ENCODE peak calls at places on chromosomes 1 and 21, in four cellular contexts. One of them, this sample, is unnamed.

GRCh38 chr1:47582891-47583608 is 145.2 kb downstream of the FOXD2 start:
- DNase-seq in dorsolateral prefrontal cortex: no peak
- DNase-seq in BE2C: no peak
- DNase-seq in ovary: no peak
- DNase-seq in this sample: no peak

GRCh38 chr1:222466150-222466865 is 81.6 kb downstream of the HHIPL2 start:
- DNase-seq in dorsolateral prefrontal cortex: no peak
- DNase-seq in BE2C: no peak
- DNase-seq in ovary: no peak
- DNase-seq in this sample: no peak

GRCh38 chr1:30313584-30313983 is 409.8 kb downstream of the MATN1 start:
- DNase-seq in ovary: no peak
- DNase-seq in dorsolateral prefrontal cortex: no peak
- DNase-seq in BE2C: no peak
- DNase-seq in this sample: no peak

GRCh38 chr21:41183575-41183974 is 15.6 kb downstream of the BACE2 start:
- DNase-seq in dorsolateral prefrontal cortex: no peak
- DNase-seq in ovary: no peak
- DNase-seq in BE2C: no peak
- DNase-seq in this sample: no peak

GRCh38 chr1:41454406-41454805 is 30.1 kb downstream of the EDN2 start:
- DNase-seq in ovary: no peak
- DNase-seq in BE2C: no peak
- DNase-seq in dorsolateral prefrontal cortex: peak; percentile 82
- DNase-seq in this sample: no peak

GRCh38 chr1:33244143-33244808 is 12.0 kb upstream of the ZNF362 start:
- DNase-seq in ovary: no peak
- DNase-seq in BE2C: no peak
- DNase-seq in dorsolateral prefrontal cortex: no peak
- DNase-seq in this sample: no peak

GRCh38 chr1:194829492-194829891 is 1643.1 kb upstream of the B3GALT2 start:
- DNase-seq in dorsolateral prefrontal cortex: no peak
- DNase-seq in ovary: no peak
- DNase-seq in BE2C: no peak
- DNase-seq in this sample: no peak

GRCh38 chr1:12230549-12231275 is 882 bp downstream of the VPS13D start:
- DNase-seq in dorsolateral prefrontal cortex: no peak
- DNase-seq in ovary: peak; percentile 50
- DNase-seq in BE2C: no peak
- DNase-seq in this sample: no peak

GRCh38 chr1:205532026-205532891 is 27.8 kb downstream of the CDK18 start:
- DNase-seq in ovary: no peak
- DNase-seq in BE2C: no peak
- DNase-seq in dorsolateral prefrontal cortex: no peak
- DNase-seq in this sample: no peak

GRCh38 chr1:245091818-245092637 is 62.8 kb upstream of the KIF26B start:
- DNase-seq in BE2C: peak; percentile 85
- DNase-seq in ovary: peak; percentile 30
- DNase-seq in dorsolateral prefrontal cortex: no peak
- DNase-seq in this sample: no peak

GRCh38 chr1:29457496-29458368 is 221.4 kb downstream of the PTPRU start:
- DNase-seq in BE2C: no peak
- DNase-seq in dorsolateral prefrontal cortex: no peak
- DNase-seq in ovary: no peak
- DNase-seq in this sample: no peak

GRCh38 chr1:150957666-150958065 is 17.0 kb downstream of the CERS2 start:
- DNase-seq in BE2C: no peak
- DNase-seq in dorsolateral prefrontal cortex: peak; percentile 22
- DNase-seq in ovary: no peak
- DNase-seq in this sample: no peak

GRCh38 chr1:174954686-174955669 is 44.8 kb upstream of the CACYBP start:
- DNase-seq in BE2C: no peak
- DNase-seq in ovary: no peak
- DNase-seq in dorsolateral prefrontal cortex: no peak
- DNase-seq in this sample: no peak

GRCh38 chr1:230456478-230456877 is 30.3 kb upstream of the PGBD5 start:
- DNase-seq in BE2C: no peak
- DNase-seq in ovary: no peak
- DNase-seq in dorsolateral prefrontal cortex: no peak
- DNase-seq in this sample: no peak

GRCh38 chr1:6130036-6130435 is 50.1 kb downstream of the CHD5 start:
- DNase-seq in dorsolateral prefrontal cortex: peak; percentile 30
- DNase-seq in BE2C: no peak
- DNase-seq in ovary: no peak
- DNase-seq in this sample: no peak

GRCh38 chr1:181898773-181899172 is 162.7 kb downstream of the ZNF648 start:
- DNase-seq in BE2C: no peak
- DNase-seq in dorsolateral prefrontal cortex: no peak
- DNase-seq in ovary: no peak
- DNase-seq in this sample: no peak

GRCh38 chr1:162498442-162498785 is 796 bp downstream of the UHMK1 start:
- DNase-seq in ovary: no peak
- DNase-seq in BE2C: no peak
- DNase-seq in dorsolateral prefrontal cortex: no peak
- DNase-seq in this sample: no peak

GRCh38 chr1:201697174-201697573 is 131.8 kb upstream of the IPO9 start:
- DNase-seq in BE2C: no peak
- DNase-seq in ovary: no peak
- DNase-seq in dorsolateral prefrontal cortex: no peak
- DNase-seq in this sample: no peak

GRCh38 chr1:72000809-72001208 is 281.5 kb downstream of the NEGR1 start:
- DNase-seq in ovary: no peak
- DNase-seq in BE2C: no peak
- DNase-seq in dorsolateral prefrontal cortex: no peak
- DNase-seq in this sample: no peak

GRCh38 chr1:3498986-3499385 is 44.5 kb downstream of the ARHGEF16 start:
- DNase-seq in ovary: no peak
- DNase-seq in dorsolateral prefrontal cortex: no peak
- DNase-seq in BE2C: no peak
- DNase-seq in this sample: no peak

GRCh38 chr1:198096390-198096789 is 60.4 kb upstream of the NEK7 start:
- DNase-seq in BE2C: no peak
- DNase-seq in ovary: no peak
- DNase-seq in dorsolateral prefrontal cortex: no peak
- DNase-seq in this sample: no peak

GRCh38 chr21:38768385-38769071 is 37.2 kb upstream of the ETS2 start:
- DNase-seq in dorsolateral prefrontal cortex: no peak
- DNase-seq in BE2C: no peak
- DNase-seq in ovary: no peak
- DNase-seq in this sample: no peak

GRCh38 chr1:58979085-58979484 is 195.2 kb upstream of the JUN start:
- DNase-seq in ovary: no peak
- DNase-seq in dorsolateral prefrontal cortex: no peak
- DNase-seq in BE2C: no peak
- DNase-seq in this sample: no peak

GRCh38 chr1:243542726-243543415 is 287.0 kb downstream of the SDCCAG8 start:
- DNase-seq in BE2C: no peak
- DNase-seq in dorsolateral prefrontal cortex: no peak
- DNase-seq in ovary: no peak
- DNase-seq in this sample: no peak

GRCh38 chr1:205306929-205307566 is 14.5 kb downstream of the NUAK2 start:
- DNase-seq in BE2C: no peak
- DNase-seq in ovary: no peak
- DNase-seq in dorsolateral prefrontal cortex: no peak
- DNase-seq in this sample: no peak

GRCh38 chr1:110559157-110559556 is 40.2 kb upstream of the KCNA10 start:
- DNase-seq in BE2C: no peak
- DNase-seq in ovary: no peak
- DNase-seq in dorsolateral prefrontal cortex: no peak
- DNase-seq in this sample: no peak

GRCh38 chr1:43549921-43550597 is 19.4 kb downstream of the PTPRF start:
- DNase-seq in BE2C: no peak
- DNase-seq in ovary: peak; percentile 82
- DNase-seq in dorsolateral prefrontal cortex: no peak
- DNase-seq in this sample: no peak

GRCh38 chr1:186849271-186849671 is 20.5 kb downstream of the PLA2G4A start:
- DNase-seq in ovary: no peak
- DNase-seq in BE2C: no peak
- DNase-seq in dorsolateral prefrontal cortex: no peak
- DNase-seq in this sample: no peak

GRCh38 chr1:241412646-241413045 is 55.6 kb upstream of the RGS7 start:
- DNase-seq in BE2C: no peak
- DNase-seq in dorsolateral prefrontal cortex: no peak
- DNase-seq in ovary: no peak
- DNase-seq in this sample: no peak

GRCh38 chr1:172837816-172838680 is 179.1 kb downstream of the FASLG start:
- DNase-seq in dorsolateral prefrontal cortex: no peak
- DNase-seq in BE2C: no peak
- DNase-seq in ovary: no peak
- DNase-seq in this sample: no peak

GRCh38 chr1:209095627-209096595 is 487.6 kb upstream of the CAMK1G start:
- DNase-seq in ovary: no peak
- DNase-seq in BE2C: no peak
- DNase-seq in dorsolateral prefrontal cortex: no peak
- DNase-seq in this sample: no peak

DNA sequence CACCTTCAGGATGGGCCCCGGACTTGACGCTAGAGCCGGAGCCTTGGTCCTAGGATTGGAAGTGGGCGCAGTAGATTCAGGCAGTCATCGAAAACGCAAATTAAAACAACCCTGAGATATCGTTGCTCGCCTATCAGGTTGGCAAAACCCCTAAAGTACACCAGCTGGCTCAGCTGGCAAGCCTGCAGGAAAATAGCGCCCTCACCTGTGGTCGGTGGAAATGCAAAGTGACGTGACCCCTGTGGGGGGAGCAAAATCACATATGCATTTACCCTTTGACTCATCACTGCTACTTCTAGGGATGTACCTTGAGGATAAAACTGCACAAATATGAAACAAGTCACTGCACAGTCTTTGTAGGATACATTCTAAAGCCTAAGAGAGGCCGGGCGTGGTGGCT is 170.3 kb upstream of the TMEM51 start:
- DNase-seq in dorsolateral prefrontal cortex: no peak
- DNase-seq in ovary: no peak
- DNase-seq in BE2C: no peak
- DNase-seq in this sample: no peak
- TF ChIP-seq CTCF in dorsolateral prefrontal cortex: no peak
- TF ChIP-seq CTCF in ovary: no peak
- TF ChIP-seq CTCF in BE2C: no peak
- TF ChIP-seq CTCF in this sample: no peak

GRCh38 chr21:31777857-31778256 is 45.9 kb upstream of the SCAF4 start:
- DNase-seq in dorsolateral prefrontal cortex: no peak
- DNase-seq in BE2C: no peak
- DNase-seq in ovary: no peak
- DNase-seq in this sample: no peak

GRCh38 chr21:31781737-31782136 is 49.8 kb upstream of the SCAF4 start:
- DNase-seq in ovary: peak; percentile 27
- DNase-seq in BE2C: peak; percentile 56
- DNase-seq in dorsolateral prefrontal cortex: peak; percentile 49
- DNase-seq in this sample: no peak

GRCh38 chr21:31786164-31786920 is 54.4 kb upstream of the SCAF4 start:
- DNase-seq in ovary: no peak
- DNase-seq in dorsolateral prefrontal cortex: no peak
- DNase-seq in BE2C: no peak
- DNase-seq in this sample: no peak

GRCh38 chr21:31780944-31781343 is 49.0 kb upstream of the SCAF4 start:
- DNase-seq in dorsolateral prefrontal cortex: no peak
- DNase-seq in BE2C: no peak
- DNase-seq in ovary: no peak
- DNase-seq in this sample: no peak
- TF ChIP-seq CTCF in dorsolateral prefrontal cortex: no peak
- TF ChIP-seq CTCF in BE2C: peak; percentile 25
- TF ChIP-seq CTCF in ovary: no peak
- TF ChIP-seq CTCF in this sample: no peak

DNA sequence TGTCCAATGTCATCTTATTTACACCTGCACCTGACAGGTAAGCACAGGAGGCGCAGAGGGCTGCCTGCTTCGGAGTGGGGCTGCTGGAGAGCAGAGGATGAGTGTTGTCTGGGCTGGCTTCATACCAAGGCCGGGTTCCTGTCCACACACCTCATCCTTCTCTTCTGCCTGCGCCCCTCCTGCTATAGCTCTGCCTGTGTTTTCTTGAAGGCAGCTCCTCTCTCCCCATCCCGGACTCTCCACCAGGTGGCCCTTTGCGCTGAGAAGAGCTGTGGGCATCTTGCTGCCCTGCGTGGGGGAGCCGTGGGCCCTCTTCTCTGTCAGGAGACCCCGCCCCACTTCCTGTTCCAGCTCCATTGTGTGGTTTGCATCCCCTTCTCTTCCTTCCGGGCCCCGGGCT is 35.0 kb downstream of the ARHGEF10L start:
- DNase-seq in dorsolateral prefrontal cortex: no peak
- DNase-seq in BE2C: no peak
- DNase-seq in ovary: no peak
- DNase-seq in this sample: no peak
- TF ChIP-seq CTCF in dorsolateral prefrontal cortex: no peak
- TF ChIP-seq CTCF in BE2C: peak; percentile 37
- TF ChIP-seq CTCF in ovary: no peak
- TF ChIP-seq CTCF in this sample: no peak

GRCh38 chr1:85604598-85604997 is 24.0 kb downstream of the CCN1 start:
- DNase-seq in ovary: no peak
- DNase-seq in dorsolateral prefrontal cortex: no peak
- DNase-seq in BE2C: no peak
- DNase-seq in this sample: no peak

GRCh38 chr1:85607126-85607912 is 26.8 kb downstream of the CCN1 start:
- DNase-seq in dorsolateral prefrontal cortex: no peak
- DNase-seq in BE2C: no peak
- DNase-seq in ovary: no peak
- DNase-seq in this sample: no peak

GRCh38 chr1:85607913-85608250 is 27.3 kb downstream of the CCN1 start:
- DNase-seq in dorsolateral prefrontal cortex: no peak
- DNase-seq in BE2C: no peak
- DNase-seq in ovary: no peak
- DNase-seq in this sample: no peak

GRCh38 chr1:85605519-85606413 is 25.2 kb downstream of the CCN1 start:
- DNase-seq in dorsolateral prefrontal cortex: no peak
- DNase-seq in ovary: no peak
- DNase-seq in BE2C: no peak
- DNase-seq in this sample: no peak

GRCh38 chr1:85606414-85606800 is 25.8 kb downstream of the CCN1 start:
- DNase-seq in dorsolateral prefrontal cortex: no peak
- DNase-seq in ovary: no peak
- DNase-seq in BE2C: no peak
- DNase-seq in this sample: no peak
- TF ChIP-seq CTCF in dorsolateral prefrontal cortex: no peak
- TF ChIP-seq CTCF in ovary: no peak
- TF ChIP-seq CTCF in BE2C: no peak
- TF ChIP-seq CTCF in this sample: no peak

GRCh38 chr1:57431400-57431799 is 7.5 kb upstream of the DAB1 start:
- DNase-seq in dorsolateral prefrontal cortex: no peak
- DNase-seq in ovary: no peak
- DNase-seq in BE2C: no peak
- DNase-seq in this sample: no peak
- TF ChIP-seq CTCF in dorsolateral prefrontal cortex: no peak
- TF ChIP-seq CTCF in ovary: no peak
- TF ChIP-seq CTCF in BE2C: no peak
- TF ChIP-seq CTCF in this sample: no peak

This sample was measured in omental fat pad.